ENCODE peak calls at places on chromosomes 6 and 20, in nine cellular contexts. One of them, this sample, is unnamed.
A peak's percentile ranks its signal among the peaks of the same experiment; 100 is the strongest.

GRCh38 chr6:142304241-142304640 is 2.4 kb downstream of the ADGRG6 start:
- DNase-seq in amniotic stem cell: no peak
- DNase-seq in activated CD8-positive, alpha-beta memory T cell treated with anti-CD3 and anti-CD28 coated beads for 4 hours: no peak
- DNase-seq in stimulated activated CD4-positive, alpha-beta T cell treated with anti-CD3 and anti-CD28 coated beads, Interleukin-4, amount 100 ng/mL, for 48 hours: no peak
- DNase-seq in HFF-Myc: no peak
- DNase-seq in stimulated activated CD8-positive, alpha-beta memory T cell treated with anti-CD3 and anti-CD28 coated beads, Interleukin-2, amount 100 ng/mL, for 1 hour: no peak
- DNase-seq in ACHN: no peak
- DNase-seq in neuronal stem cell: no peak
- DNase-seq in NCI-H1105 treated with DMSO at 0.1 percent for 48 hours: no peak
- DNase-seq in this sample: no peak

GRCh38 chr6:52304917-52305316 is 20.4 kb upstream of the MCM3 start:
- DNase-seq in HFF-Myc: no peak
- DNase-seq in stimulated activated CD8-positive, alpha-beta memory T cell treated with anti-CD3 and anti-CD28 coated beads, Interleukin-2, amount 100 ng/mL, for 1 hour: no peak
- DNase-seq in neuronal stem cell: no peak
- DNase-seq in NCI-H1105 treated with DMSO at 0.1 percent for 48 hours: no peak
- DNase-seq in ACHN: no peak
- DNase-seq in amniotic stem cell: no peak
- DNase-seq in stimulated activated CD4-positive, alpha-beta T cell treated with anti-CD3 and anti-CD28 coated beads, Interleukin-4, amount 100 ng/mL, for 48 hours: no peak
- DNase-seq in activated CD8-positive, alpha-beta memory T cell treated with anti-CD3 and anti-CD28 coated beads for 4 hours: no peak
- DNase-seq in this sample: no peak

GRCh38 chr6:141675957-141676356 is 456.8 kb upstream of the GJE1 start:
- DNase-seq in neuronal stem cell: no peak
- DNase-seq in stimulated activated CD8-positive, alpha-beta memory T cell treated with anti-CD3 and anti-CD28 coated beads, Interleukin-2, amount 100 ng/mL, for 1 hour: no peak
- DNase-seq in NCI-H1105 treated with DMSO at 0.1 percent for 48 hours: peak; percentile 37
- DNase-seq in HFF-Myc: no peak
- DNase-seq in stimulated activated CD4-positive, alpha-beta T cell treated with anti-CD3 and anti-CD28 coated beads, Interleukin-4, amount 100 ng/mL, for 48 hours: no peak
- DNase-seq in ACHN: peak; percentile 19
- DNase-seq in activated CD8-positive, alpha-beta memory T cell treated with anti-CD3 and anti-CD28 coated beads for 4 hours: no peak
- DNase-seq in amniotic stem cell: no peak
- DNase-seq in this sample: no peak

GRCh38 chr20:53088786-53089185 is 116.6 kb downstream of the TSHZ2 start:
- DNase-seq in ACHN: no peak
- DNase-seq in NCI-H1105 treated with DMSO at 0.1 percent for 48 hours: no peak
- DNase-seq in amniotic stem cell: no peak
- DNase-seq in activated CD8-positive, alpha-beta memory T cell treated with anti-CD3 and anti-CD28 coated beads for 4 hours: no peak
- DNase-seq in neuronal stem cell: no peak
- DNase-seq in stimulated activated CD4-positive, alpha-beta T cell treated with anti-CD3 and anti-CD28 coated beads, Interleukin-4, amount 100 ng/mL, for 48 hours: no peak
- DNase-seq in stimulated activated CD8-positive, alpha-beta memory T cell treated with anti-CD3 and anti-CD28 coated beads, Interleukin-2, amount 100 ng/mL, for 1 hour: no peak
- DNase-seq in HFF-Myc: no peak
- DNase-seq in this sample: no peak

GRCh38 chr6:161191671-161192070 is 82.2 kb downstream of the AGPAT4 start:
- DNase-seq in neuronal stem cell: no peak
- DNase-seq in amniotic stem cell: no peak
- DNase-seq in NCI-H1105 treated with DMSO at 0.1 percent for 48 hours: no peak
- DNase-seq in HFF-Myc: no peak
- DNase-seq in ACHN: no peak
- DNase-seq in stimulated activated CD4-positive, alpha-beta T cell treated with anti-CD3 and anti-CD28 coated beads, Interleukin-4, amount 100 ng/mL, for 48 hours: no peak
- DNase-seq in stimulated activated CD8-positive, alpha-beta memory T cell treated with anti-CD3 and anti-CD28 coated beads, Interleukin-2, amount 100 ng/mL, for 1 hour: no peak
- DNase-seq in activated CD8-positive, alpha-beta memory T cell treated with anti-CD3 and anti-CD28 coated beads for 4 hours: no peak
- DNase-seq in this sample: no peak

GRCh38 chr6:43876602-43877001 is 106.6 kb downstream of the VEGFA start:
- DNase-seq in amniotic stem cell: no peak
- DNase-seq in NCI-H1105 treated with DMSO at 0.1 percent for 48 hours: no peak
- DNase-seq in HFF-Myc: no peak
- DNase-seq in neuronal stem cell: no peak
- DNase-seq in activated CD8-positive, alpha-beta memory T cell treated with anti-CD3 and anti-CD28 coated beads for 4 hours: no peak
- DNase-seq in stimulated activated CD4-positive, alpha-beta T cell treated with anti-CD3 and anti-CD28 coated beads, Interleukin-4, amount 100 ng/mL, for 48 hours: no peak
- DNase-seq in ACHN: no peak
- DNase-seq in stimulated activated CD8-positive, alpha-beta memory T cell treated with anti-CD3 and anti-CD28 coated beads, Interleukin-2, amount 100 ng/mL, for 1 hour: no peak
- DNase-seq in this sample: no peak

GRCh38 chr6:7899889-7900213 is 10.7 kb downstream of the TXNDC5 start:
- DNase-seq in stimulated activated CD4-positive, alpha-beta T cell treated with anti-CD3 and anti-CD28 coated beads, Interleukin-4, amount 100 ng/mL, for 48 hours: no peak
- DNase-seq in activated CD8-positive, alpha-beta memory T cell treated with anti-CD3 and anti-CD28 coated beads for 4 hours: no peak
- DNase-seq in HFF-Myc: no peak
- DNase-seq in amniotic stem cell: no peak
- DNase-seq in neuronal stem cell: no peak
- DNase-seq in ACHN: no peak
- DNase-seq in stimulated activated CD8-positive, alpha-beta memory T cell treated with anti-CD3 and anti-CD28 coated beads, Interleukin-2, amount 100 ng/mL, for 1 hour: no peak
- DNase-seq in NCI-H1105 treated with DMSO at 0.1 percent for 48 hours: no peak
- DNase-seq in this sample: no peak

GRCh38 chr20:47008842-47009518 is 114.3 kb downstream of the EYA2 start:
- DNase-seq in amniotic stem cell: no peak
- DNase-seq in stimulated activated CD4-positive, alpha-beta T cell treated with anti-CD3 and anti-CD28 coated beads, Interleukin-4, amount 100 ng/mL, for 48 hours: no peak
- DNase-seq in stimulated activated CD8-positive, alpha-beta memory T cell treated with anti-CD3 and anti-CD28 coated beads, Interleukin-2, amount 100 ng/mL, for 1 hour: no peak
- DNase-seq in NCI-H1105 treated with DMSO at 0.1 percent for 48 hours: peak; percentile 56
- DNase-seq in ACHN: no peak
- DNase-seq in activated CD8-positive, alpha-beta memory T cell treated with anti-CD3 and anti-CD28 coated beads for 4 hours: no peak
- DNase-seq in neuronal stem cell: no peak
- DNase-seq in HFF-Myc: no peak
- DNase-seq in this sample: no peak

GRCh38 chr6:112665114-112665513 is 318.0 kb downstream of the RFPL4B start:
- DNase-seq in stimulated activated CD4-positive, alpha-beta T cell treated with anti-CD3 and anti-CD28 coated beads, Interleukin-4, amount 100 ng/mL, for 48 hours: no peak
- DNase-seq in activated CD8-positive, alpha-beta memory T cell treated with anti-CD3 and anti-CD28 coated beads for 4 hours: no peak
- DNase-seq in ACHN: no peak
- DNase-seq in amniotic stem cell: no peak
- DNase-seq in neuronal stem cell: no peak
- DNase-seq in NCI-H1105 treated with DMSO at 0.1 percent for 48 hours: no peak
- DNase-seq in stimulated activated CD8-positive, alpha-beta memory T cell treated with anti-CD3 and anti-CD28 coated beads, Interleukin-2, amount 100 ng/mL, for 1 hour: no peak
- DNase-seq in HFF-Myc: no peak
- DNase-seq in this sample: no peak

GRCh38 chr20:57022306-57022705 is 244.1 kb downstream of the BMP7 start:
- DNase-seq in amniotic stem cell: no peak
- DNase-seq in ACHN: no peak
- DNase-seq in neuronal stem cell: no peak
- DNase-seq in stimulated activated CD4-positive, alpha-beta T cell treated with anti-CD3 and anti-CD28 coated beads, Interleukin-4, amount 100 ng/mL, for 48 hours: no peak
- DNase-seq in stimulated activated CD8-positive, alpha-beta memory T cell treated with anti-CD3 and anti-CD28 coated beads, Interleukin-2, amount 100 ng/mL, for 1 hour: no peak
- DNase-seq in NCI-H1105 treated with DMSO at 0.1 percent for 48 hours: no peak
- DNase-seq in activated CD8-positive, alpha-beta memory T cell treated with anti-CD3 and anti-CD28 coated beads for 4 hours: no peak
- DNase-seq in HFF-Myc: no peak
- DNase-seq in this sample: no peak

GRCh38 chr6:113299526-113299925 is 557.6 kb upstream of the MARCKS start:
- DNase-seq in ACHN: no peak
- DNase-seq in NCI-H1105 treated with DMSO at 0.1 percent for 48 hours: peak; percentile 76
- DNase-seq in activated CD8-positive, alpha-beta memory T cell treated with anti-CD3 and anti-CD28 coated beads for 4 hours: no peak
- DNase-seq in neuronal stem cell: no peak
- DNase-seq in stimulated activated CD4-positive, alpha-beta T cell treated with anti-CD3 and anti-CD28 coated beads, Interleukin-4, amount 100 ng/mL, for 48 hours: no peak
- DNase-seq in amniotic stem cell: no peak
- DNase-seq in HFF-Myc: no peak
- DNase-seq in stimulated activated CD8-positive, alpha-beta memory T cell treated with anti-CD3 and anti-CD28 coated beads, Interleukin-2, amount 100 ng/mL, for 1 hour: no peak
- DNase-seq in this sample: no peak

GRCh38 chr20:39778847-39779641 is 816.9 kb downstream of the DHX35 start:
- DNase-seq in stimulated activated CD8-positive, alpha-beta memory T cell treated with anti-CD3 and anti-CD28 coated beads, Interleukin-2, amount 100 ng/mL, for 1 hour: no peak
- DNase-seq in stimulated activated CD4-positive, alpha-beta T cell treated with anti-CD3 and anti-CD28 coated beads, Interleukin-4, amount 100 ng/mL, for 48 hours: no peak
- DNase-seq in neuronal stem cell: no peak
- DNase-seq in ACHN: no peak
- DNase-seq in HFF-Myc: no peak
- DNase-seq in activated CD8-positive, alpha-beta memory T cell treated with anti-CD3 and anti-CD28 coated beads for 4 hours: no peak
- DNase-seq in NCI-H1105 treated with DMSO at 0.1 percent for 48 hours: no peak
- DNase-seq in amniotic stem cell: no peak
- DNase-seq in this sample: no peak

GRCh38 chr20:5100684-5101347 is 18.9 kb downstream of the PCNA start:
- DNase-seq in stimulated activated CD4-positive, alpha-beta T cell treated with anti-CD3 and anti-CD28 coated beads, Interleukin-4, amount 100 ng/mL, for 48 hours: peak; percentile 77
- DNase-seq in neuronal stem cell: peak; percentile 48
- DNase-seq in amniotic stem cell: peak; percentile 25
- DNase-seq in NCI-H1105 treated with DMSO at 0.1 percent for 48 hours: peak; percentile 59
- DNase-seq in ACHN: peak; percentile 62
- DNase-seq in HFF-Myc: peak; percentile 44
- DNase-seq in stimulated activated CD8-positive, alpha-beta memory T cell treated with anti-CD3 and anti-CD28 coated beads, Interleukin-2, amount 100 ng/mL, for 1 hour: peak; percentile 58
- DNase-seq in activated CD8-positive, alpha-beta memory T cell treated with anti-CD3 and anti-CD28 coated beads for 4 hours: peak; percentile 47
- DNase-seq in this sample: no peak

GRCh38 chr6:1538810-1539482 is 70.8 kb upstream of the FOXC1 start:
- DNase-seq in stimulated activated CD8-positive, alpha-beta memory T cell treated with anti-CD3 and anti-CD28 coated beads, Interleukin-2, amount 100 ng/mL, for 1 hour: no peak
- DNase-seq in ACHN: no peak
- DNase-seq in HFF-Myc: no peak
- DNase-seq in activated CD8-positive, alpha-beta memory T cell treated with anti-CD3 and anti-CD28 coated beads for 4 hours: no peak
- DNase-seq in neuronal stem cell: no peak
- DNase-seq in stimulated activated CD4-positive, alpha-beta T cell treated with anti-CD3 and anti-CD28 coated beads, Interleukin-4, amount 100 ng/mL, for 48 hours: no peak
- DNase-seq in amniotic stem cell: no peak
- DNase-seq in NCI-H1105 treated with DMSO at 0.1 percent for 48 hours: no peak
- DNase-seq in this sample: no peak

This sample was measured in brain pericyte.